ENCODE peak calls at places on chromosome 3, in seven cellular contexts. B, I, H, A, R, X and Z are unnamed samples.

GRCh38 chr3:19543212-19543841 is 390.7 kb downstream of the EFHB start:
- DNase-seq in B (no peak), I (no peak), H (no peak), A (no peak), R (no peak), X (no peak), Z (peak)

GRCh38 chr3:59545369-59545768 is 495.5 kb upstream of the CFAP20DC start:
- DNase-seq in B (no peak), I (no peak), H (no peak), A (no peak), R (no peak), X (no peak), Z (no peak)

GRCh38 chr3:52289747-52290595 is 2.3 kb downstream of the GLYCTK start:
- DNase-seq in B (no peak), I (no peak), H (no peak), A (peak), R (no peak), X (no peak), Z (no peak)

GRCh38 chr3:138678086-138678485 is 69.5 kb downstream of the FAIM start:
- DNase-seq in B (no peak), I (no peak), H (no peak), A (no peak), R (no peak), X (no peak), Z (no peak)

GRCh38 chr3:184218814-184219213 is 10.6 kb upstream of the VWA5B2 start:
- DNase-seq in B (no peak), I (no peak), H (no peak), A (no peak), R (no peak), X (no peak), Z (no peak)

GRCh38 chr3:73559730-73560129 is 65.0 kb downstream of the PDZRN3 start:
- DNase-seq in B (no peak), I (no peak), H (no peak), A (no peak), R (no peak), X (no peak), Z (no peak)

GRCh38 chr3:24060055-24060454 is 115.0 kb downstream of the NR1D2 start:
- DNase-seq in B (no peak), I (no peak), H (no peak), A (no peak), R (no peak), X (no peak), Z (no peak)

GRCh38 chr3:114824014-114824413 is 323.1 kb downstream of the ZBTB20 start:
- DNase-seq in B (no peak), I (no peak), H (no peak), A (no peak), R (no peak), X (no peak), Z (no peak)

GRCh38 chr3:23201154-23201838 is 1.8 kb upstream of the UBE2E2 start:
- DNase-seq in B (no peak), I (no peak), H (no peak), A (no peak), R (no peak), X (no peak), Z (no peak)

GRCh38 chr3:4515896-4516295 is 22.7 kb downstream of the ITPR1 start:
- DNase-seq in B (no peak), I (no peak), H (no peak), A (no peak), R (no peak), X (no peak), Z (no peak)

GRCh38 chr3:149421764-149422163 is 44.3 kb upstream of the TM4SF1 start:
- DNase-seq in B (no peak), I (no peak), H (no peak), A (no peak), R (no peak), X (no peak), Z (no peak)

GRCh38 chr3:30501526-30501925 is 104.9 kb upstream of the TGFBR2 start:
- DNase-seq in B (no peak), I (no peak), H (no peak), A (no peak), R (no peak), X (no peak), Z (no peak)

GRCh38 chr3:145188079-145188785 is 972.8 kb downstream of the PLOD2 start:
- DNase-seq in B (no peak), I (no peak), H (no peak), A (no peak), R (no peak), X (no peak), Z (no peak)

GRCh38 chr3:38552364-38552763 is 56.2 kb downstream of the EXOG start:
- DNase-seq in B (no peak), I (no peak), H (no peak), A (peak), R (no peak), X (no peak), Z (no peak)

GRCh38 chr3:196740476-196741400 is 1.1 kb downstream of the PAK2 start:
- DNase-seq in B (no peak), I (no peak), H (peak), A (no peak), R (peak), X (no peak), Z (no peak)

GRCh38 chr3:98600412-98601095 is 7.1 kb upstream of the CPOX start:
- DNase-seq in B (no peak), I (no peak), H (no peak), A (no peak), R (no peak), X (no peak), Z (no peak)